ENCODE peak calls at places on chromosomes 7 and 10, in ten cellular contexts. N is upper lobe of left lung, J is lower lobe of right lung, E is neural crest cell, G is GM12865, R is lung, W is body of pancreas, Z is ovary, K is AG09309, Y is heart left ventricle. Q is an unnamed sample.

GRCh38 chr10:88260329-88261051 is 322.6 kb downstream of the RNLS start:
- DNase-seq in N (no peak), J (no peak), E (no peak), G (peak), R (no peak), W (no peak), Z (no peak), K (no peak), Y (no peak), Q (no peak)

GRCh38 chr7:134943785-134944400 is 42.4 kb upstream of the AGBL3 start:
- DNase-seq in N (no peak), J (no peak), E (no peak), G (peak), R (no peak), W (no peak), Z (no peak), K (no peak), Y (no peak), Q (no peak)

GRCh38 chr7:123601530-123601929 is at the start of gene ASB15:
- DNase-seq in N (no peak), J (no peak), E (no peak), G (no peak), R (no peak), W (no peak), Z (no peak), K (no peak), Y (peak), Q (no peak)

GRCh38 chr7:141562543-141562942 is 11.3 kb downstream of the AGK start:
- DNase-seq in N (no peak), J (no peak), E (no peak), G (peak), R (no peak), W (no peak), Z (no peak), K (no peak), Y (peak), Q (no peak)

GRCh38 chr7:124457841-124458240 is 307.8 kb downstream of the GPR37 start:
- DNase-seq in N (no peak), J (no peak), E (no peak), G (no peak), R (no peak), W (no peak), Z (no peak), K (no peak), Y (no peak), Q (no peak)

GRCh38 chr7:27148776-27149641 is 1.4 kb upstream of the HOXA6 start:
- DNase-seq in N (no peak), J (no peak), E (no peak), G (no peak), R (no peak), W (no peak), Z (no peak), K (no peak), Y (no peak), Q (no peak)

GRCh38 chr7:151696738-151697514 is 177.2 kb upstream of the RHEB start:
- DNase-seq in N (no peak), J (no peak), E (no peak), G (no peak), R (no peak), W (peak), Z (no peak), K (no peak), Y (no peak), Q (no peak)

GRCh38 chr7:47404005-47404404 is 177.9 kb downstream of the TNS3 start:
- DNase-seq in N (peak), J (no peak), E (no peak), G (no peak), R (no peak), W (peak), Z (no peak), K (no peak), Y (no peak), Q (no peak)

GRCh38 chr10:115941247-115941840 is 331.7 kb downstream of the GFRA1 start:
- DNase-seq in N (no peak), J (no peak), E (no peak), G (no peak), R (no peak), W (no peak), Z (no peak), K (no peak), Y (no peak), Q (no peak)

GRCh38 chr10:101812606-101813005 is 5.6 kb downstream of the OGA start:
- DNase-seq in N (no peak), J (no peak), E (no peak), G (no peak), R (no peak), W (no peak), Z (no peak), K (no peak), Y (no peak), Q (peak)

GRCh38 chr10:2908851-2909630 is 158.3 kb upstream of the PFKP start:
- DNase-seq in N (no peak), J (no peak), E (no peak), G (no peak), R (no peak), W (no peak), Z (no peak), K (no peak), Y (no peak), Q (no peak)

GRCh38 chr7:134875867-134876266 is 96.4 kb downstream of the CALD1 start:
- DNase-seq in N (no peak), J (no peak), E (no peak), G (no peak), R (no peak), W (no peak), Z (no peak), K (peak), Y (no peak), Q (no peak)

GRCh38 chr10:28120043-28120749 is 121.3 kb upstream of the ODAD2 start:
- DNase-seq in N (no peak), J (no peak), E (no peak), G (no peak), R (no peak), W (no peak), Z (peak), K (no peak), Y (no peak), Q (no peak)

GRCh38 chr7:22452142-22452763 is 47.7 kb downstream of the STEAP1B start:
- DNase-seq in N (peak), J (peak), E (peak), G (peak), R (peak), W (peak), Z (peak), K (no peak), Y (peak), Q (no peak)

GRCh38 chr7:155509025-155509724 is 37.2 kb downstream of the CNPY1 start:
- DNase-seq in N (no peak), J (no peak), E (no peak), G (no peak), R (no peak), W (no peak), Z (no peak), K (no peak), Y (no peak), Q (no peak)

GRCh38 chr10:33333260-33334169 is 952 bp downstream of the NRP1 start:
- DNase-seq in N (no peak), J (no peak), E (no peak), G (peak), R (no peak), W (no peak), Z (no peak), K (no peak), Y (no peak), Q (no peak)

GRCh38 chr10:101273330-101273729 is 44.1 kb upstream of the LBX1 start:
- DNase-seq in N (no peak), J (no peak), E (no peak), G (no peak), R (no peak), W (no peak), Z (no peak), K (peak), Y (no peak), Q (no peak)

GRCh38 chr10:124641282-124642075 is 102.7 kb downstream of the FAM53B start:
- DNase-seq in N (peak), J (no peak), E (no peak), G (peak), R (no peak), W (no peak), Z (peak), K (peak), Y (peak), Q (no peak)

DNA sequence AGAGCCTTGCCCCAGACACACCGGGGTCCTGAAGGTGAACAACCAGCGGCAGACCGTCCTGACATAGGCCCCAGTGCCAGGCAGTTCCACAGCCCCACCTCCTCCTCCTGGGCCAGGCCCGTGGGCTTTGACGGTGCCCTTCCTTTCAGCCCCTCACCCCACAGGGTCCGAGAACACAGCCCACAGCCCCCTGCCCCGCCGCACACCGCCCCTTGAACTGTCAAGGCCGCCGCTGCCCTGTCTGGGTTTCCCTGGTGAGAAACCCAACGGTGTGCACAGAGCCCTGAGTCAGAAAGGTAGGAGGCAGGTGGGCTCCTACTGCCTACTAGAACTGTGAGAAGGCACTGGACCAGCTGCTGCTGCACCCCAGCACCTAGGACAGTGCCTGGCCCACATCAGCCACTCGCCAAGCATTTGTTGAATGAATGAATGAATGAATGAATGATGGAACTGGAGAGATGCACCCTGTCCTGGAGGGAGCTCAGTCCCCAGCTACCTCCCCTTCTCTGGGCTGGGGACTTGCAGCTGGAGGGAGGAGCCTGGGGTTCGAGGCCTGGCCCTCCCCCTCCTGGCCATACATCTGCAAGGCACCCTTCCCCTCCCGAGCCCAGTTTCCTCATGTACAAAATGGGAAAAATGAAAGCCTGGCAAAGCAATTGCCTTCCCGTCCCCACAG is 117.9 kb downstream of the SLIT1 start:
- DNase-seq in N (no peak), J (no peak), E (no peak), G (no peak), R (no peak), W (no peak), Z (no peak), K (no peak), Y (no peak), Q (no peak)
- TF ChIP-seq CTCF in N (no peak), J (no peak), E (peak), G (no peak), R (no peak), W (no peak), Z (no peak), K (no peak), Y (no peak), Q (peak)

GRCh38 chr10:35536789-35537188 is 68.4 kb upstream of the GJD4 start:
- DNase-seq in N (no peak), J (no peak), E (no peak), G (no peak), R (no peak), W (no peak), Z (no peak), K (no peak), Y (no peak), Q (no peak)

GRCh38 chr10:35542303-35542702 is 62.8 kb upstream of the GJD4 start:
- DNase-seq in N (no peak), J (no peak), E (no peak), G (no peak), R (no peak), W (no peak), Z (no peak), K (no peak), Y (no peak), Q (no peak)

GRCh38 chr10:35545079-35545657 is 60.0 kb upstream of the GJD4 start:
- DNase-seq in N (no peak), J (no peak), E (no peak), G (no peak), R (no peak), W (no peak), Z (no peak), K (no peak), Y (no peak), Q (no peak)

GRCh38 chr10:35535136-35535535 is 70.0 kb upstream of the GJD4 start:
- DNase-seq in N (no peak), J (no peak), E (no peak), G (no peak), R (no peak), W (no peak), Z (no peak), K (no peak), Y (no peak), Q (no peak)

GRCh38 chr10:35540296-35541164 is 64.6 kb upstream of the GJD4 start:
- DNase-seq in N (no peak), J (no peak), E (no peak), G (no peak), R (no peak), W (no peak), Z (no peak), K (no peak), Y (no peak), Q (no peak)
- TF ChIP-seq CTCF in N (no peak), J (no peak), E (no peak), G (no peak), R (no peak), W (no peak), Z (no peak), K (no peak), Y (no peak), Q (no peak)

GRCh38 chr10:117441366-117441765 is 66.1 kb upstream of the PDZD8 start:
- DNase-seq in N (no peak), J (no peak), E (no peak), G (no peak), R (no peak), W (no peak), Z (no peak), K (no peak), Y (no peak), Q (no peak)

GRCh38 chr10:117442521-117442920 is 67.3 kb upstream of the PDZD8 start:
- DNase-seq in N (no peak), J (no peak), E (no peak), G (no peak), R (no peak), W (no peak), Z (no peak), K (no peak), Y (no peak), Q (no peak)

GRCh38 chr10:117442944-117443676 is 67.9 kb upstream of the PDZD8 start:
- DNase-seq in N (peak), J (peak), E (peak), G (peak), R (peak), W (peak), Z (peak), K (peak), Y (peak), Q (no peak)

GRCh38 chr10:117443677-117444022 is 68.4 kb upstream of the PDZD8 start:
- DNase-seq in N (no peak), J (no peak), E (no peak), G (no peak), R (no peak), W (no peak), Z (no peak), K (no peak), Y (no peak), Q (no peak)

DNA sequence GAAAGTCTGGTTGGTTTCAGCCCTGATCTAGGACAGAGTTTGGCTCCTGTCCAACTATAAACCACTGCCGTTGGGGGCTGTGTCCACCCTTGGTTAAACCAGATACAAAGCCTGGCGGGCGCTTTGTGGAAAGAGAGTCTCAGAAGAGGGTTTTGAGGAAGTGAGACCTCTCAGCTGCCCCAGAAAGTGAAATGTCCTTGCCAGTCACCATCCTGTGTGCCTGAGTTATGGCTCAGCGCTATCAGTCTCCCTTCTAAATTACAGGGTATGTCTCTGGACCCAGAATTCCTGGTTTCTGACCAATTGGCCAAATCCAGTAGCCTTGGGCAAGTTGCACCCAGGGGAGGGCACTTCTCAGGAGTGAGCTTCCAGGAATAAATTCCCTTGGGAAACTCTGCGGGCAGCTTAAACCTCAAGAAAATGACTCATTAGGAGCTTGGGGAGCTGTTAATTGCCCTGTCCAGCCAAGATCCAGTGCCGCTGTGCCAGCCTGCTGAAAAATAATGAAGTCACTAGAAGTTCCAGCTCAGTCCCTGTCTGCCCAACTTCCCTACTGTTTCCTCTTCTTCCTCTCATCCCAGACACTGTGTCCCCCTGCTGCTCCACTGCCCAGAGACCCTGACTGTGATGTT is 66.7 kb upstream of the PDZD8 start:
- DNase-seq in N (peak), J (no peak), E (no peak), G (peak), R (no peak), W (no peak), Z (no peak), K (peak), Y (no peak), Q (no peak)
- TF ChIP-seq CTCF in N (no peak), J (no peak), E (no peak), G (no peak), R (no peak), W (no peak), Z (no peak), K (no peak), Y (no peak), Q (no peak)

GRCh38 chr7:38411404-38411803 is 138.0 kb upstream of the TARP start:
- DNase-seq in N (no peak), J (no peak), E (no peak), G (peak), R (no peak), W (no peak), Z (no peak), K (no peak), Y (no peak), Q (no peak)
- TF ChIP-seq CTCF in N (no peak), J (no peak), E (peak), G (peak), R (no peak), W (no peak), Z (no peak), K (peak), Y (no peak), Q (peak)

GRCh38 chr10:50653758-50654157 is 30.0 kb upstream of the SGMS1 start:
- DNase-seq in N (no peak), J (no peak), E (no peak), G (no peak), R (no peak), W (no peak), Z (no peak), K (no peak), Y (no peak), Q (no peak)
- TF ChIP-seq CTCF in N (no peak), J (no peak), E (no peak), G (no peak), R (no peak), W (no peak), Z (no peak), K (no peak), Y (no peak), Q (no peak)

GRCh38 chr10:69697006-69697405 is 67.0 kb downstream of the FAM241B start:
- DNase-seq in N (no peak), J (no peak), E (no peak), G (no peak), R (no peak), W (no peak), Z (no peak), K (no peak), Y (no peak), Q (no peak)

GRCh38 chr10:69693886-69694285 is 63.8 kb downstream of the FAM241B start:
- DNase-seq in N (no peak), J (no peak), E (no peak), G (no peak), R (no peak), W (no peak), Z (no peak), K (no peak), Y (no peak), Q (no peak)

GRCh38 chr10:69692891-69693290 is 62.8 kb downstream of the FAM241B start:
- DNase-seq in N (no peak), J (no peak), E (no peak), G (no peak), R (no peak), W (no peak), Z (no peak), K (no peak), Y (no peak), Q (no peak)

GRCh38 chr10:69696073-69696731 is 66.2 kb downstream of the FAM241B start:
- DNase-seq in N (peak), J (no peak), E (peak), G (no peak), R (no peak), W (peak), Z (peak), K (peak), Y (no peak), Q (no peak)
- TF ChIP-seq CTCF in N (peak), J (peak), E (peak), G (no peak), R (peak), W (peak), Z (peak), K (peak), Y (peak), Q (peak)

DNA sequence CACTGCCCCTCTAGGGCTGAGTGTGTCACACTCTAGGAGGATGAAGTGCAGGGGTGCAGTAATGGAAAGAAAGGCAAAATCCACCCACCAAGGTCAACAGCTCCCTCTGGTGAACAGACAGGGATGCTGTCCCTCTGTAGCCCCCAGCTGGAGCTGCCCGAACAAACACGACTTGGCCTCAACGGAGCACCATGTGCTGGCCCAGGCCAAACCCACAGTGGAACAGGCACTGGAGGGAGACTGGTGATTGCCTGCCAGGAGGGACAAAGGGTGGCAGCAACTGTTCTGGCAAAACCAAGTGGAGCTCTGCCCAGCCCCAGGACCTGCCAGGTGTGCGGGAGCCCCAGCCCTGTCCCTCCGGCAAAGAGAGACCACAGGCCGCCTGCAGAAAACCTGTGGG is 20.7 kb downstream of the PDIA4 start:
- DNase-seq in N (no peak), J (no peak), E (no peak), G (no peak), R (no peak), W (no peak), Z (no peak), K (no peak), Y (no peak), Q (no peak)
- TF ChIP-seq CTCF in N (no peak), J (no peak), E (no peak), G (peak), R (no peak), W (no peak), Z (no peak), K (peak), Y (no peak), Q (no peak)

GRCh38 chr10:98380493-98381339 is 34.3 kb downstream of the PYROXD2 start:
- DNase-seq in N (no peak), J (no peak), E (no peak), G (no peak), R (no peak), W (no peak), Z (no peak), K (no peak), Y (no peak), Q (no peak)
- TF ChIP-seq CTCF in N (no peak), J (no peak), E (no peak), G (no peak), R (no peak), W (no peak), Z (no peak), K (no peak), Y (no peak), Q (no peak)

DNA sequence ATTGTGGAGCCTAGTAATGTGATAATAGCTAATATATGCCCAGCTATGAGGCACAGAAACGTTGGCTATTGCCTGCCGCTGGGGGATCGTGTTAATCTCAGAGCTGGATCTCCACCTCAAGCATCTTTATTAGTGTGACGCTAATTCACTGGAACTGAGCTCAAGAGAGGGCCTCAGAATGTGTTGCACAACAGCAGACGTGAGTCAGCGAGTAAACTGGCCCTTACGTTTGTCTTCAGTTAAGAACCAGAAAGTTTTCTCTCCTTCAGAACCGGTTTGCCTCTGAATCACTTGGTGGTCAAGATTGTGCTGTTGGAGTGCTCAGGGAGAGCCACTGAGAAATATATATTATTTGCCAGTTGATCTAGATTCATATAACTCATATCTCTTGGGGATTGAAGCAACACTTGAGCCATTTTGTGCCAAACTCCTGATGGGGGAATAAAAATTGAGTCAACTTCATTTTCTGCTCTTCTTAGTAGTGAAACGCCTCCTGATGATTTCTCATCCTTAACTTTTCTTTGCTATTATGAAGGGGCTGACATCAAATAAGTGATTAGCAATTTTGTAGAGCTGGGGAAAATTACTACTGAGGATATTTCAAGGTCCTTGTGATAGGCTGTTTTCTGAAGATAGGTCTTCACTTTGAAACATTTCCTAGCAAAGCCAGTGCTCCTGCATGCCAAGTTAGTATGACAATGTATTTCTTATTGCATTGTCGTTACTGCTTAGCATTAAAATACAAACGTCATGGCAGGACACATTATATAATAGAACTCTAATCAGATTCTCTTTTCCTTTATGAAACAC is 22.3 kb downstream of the BZW2 start:
- DNase-seq in N (peak), J (peak), E (no peak), G (no peak), R (peak), W (peak), Z (peak), K (peak), Y (peak), Q (no peak)
- TF ChIP-seq CTCF in N (peak), J (no peak), E (no peak), G (no peak), R (no peak), W (no peak), Z (no peak), K (peak), Y (no peak), Q (no peak)

Q was measured in osteocyte.